ENCODE peak calls at places on chromosomes 4 and X, in five cellular contexts. One of them, this sample, is unnamed.

GRCh38 chr4:153931804-153932203 is 142.9 kb upstream of the SFRP2 start:
- DNase-seq in lower lobe of right lung: no peak
- DNase-seq in AG04450: no peak
- DNase-seq in psoas muscle: no peak
- DNase-seq in hepatocyte: peak
- DNase-seq in this sample: no peak

GRCh38 chrX:109301177-109301576 is 180.7 kb downstream of the GUCY2F start:
- DNase-seq in lower lobe of right lung: no peak
- DNase-seq in AG04450: no peak
- DNase-seq in hepatocyte: no peak
- DNase-seq in psoas muscle: no peak
- DNase-seq in this sample: no peak

GRCh38 chrX:100673397-100673953 is 29.5 kb downstream of the SRPX2 start:
- DNase-seq in lower lobe of right lung: no peak
- DNase-seq in psoas muscle: no peak
- DNase-seq in AG04450: peak
- DNase-seq in hepatocyte: no peak
- DNase-seq in this sample: peak

GRCh38 chr4:174697164-174697563 is 131.9 kb downstream of the GLRA3 start:
- DNase-seq in hepatocyte: no peak
- DNase-seq in AG04450: no peak
- DNase-seq in lower lobe of right lung: no peak
- DNase-seq in psoas muscle: no peak
- DNase-seq in this sample: no peak

GRCh38 chr4:8117278-8117682 is 41.3 kb downstream of the ABLIM2 start:
- DNase-seq in hepatocyte: peak
- DNase-seq in lower lobe of right lung: no peak
- DNase-seq in AG04450: no peak
- DNase-seq in psoas muscle: peak
- DNase-seq in this sample: peak

GRCh38 chrX:144566592-144566991 is 680.7 kb upstream of the SPANXN1 start:
- DNase-seq in lower lobe of right lung: no peak
- DNase-seq in psoas muscle: no peak
- DNase-seq in hepatocyte: no peak
- DNase-seq in AG04450: no peak
- DNase-seq in this sample: no peak

GRCh38 chr4:125985856-125986255 is 671.1 kb downstream of the FAT4 start:
- DNase-seq in psoas muscle: no peak
- DNase-seq in hepatocyte: no peak
- DNase-seq in AG04450: no peak
- DNase-seq in lower lobe of right lung: no peak
- DNase-seq in this sample: no peak

GRCh38 chr4:39745920-39746319 is 48.0 kb downstream of the UBE2K start:
- DNase-seq in lower lobe of right lung: no peak
- DNase-seq in psoas muscle: no peak
- DNase-seq in hepatocyte: no peak
- DNase-seq in AG04450: no peak
- DNase-seq in this sample: no peak

GRCh38 chrX:151359931-151360871 is 36.8 kb upstream of the VMA21 start:
- DNase-seq in AG04450: no peak
- DNase-seq in lower lobe of right lung: peak
- DNase-seq in psoas muscle: peak
- DNase-seq in hepatocyte: peak
- DNase-seq in this sample: no peak

DNA sequence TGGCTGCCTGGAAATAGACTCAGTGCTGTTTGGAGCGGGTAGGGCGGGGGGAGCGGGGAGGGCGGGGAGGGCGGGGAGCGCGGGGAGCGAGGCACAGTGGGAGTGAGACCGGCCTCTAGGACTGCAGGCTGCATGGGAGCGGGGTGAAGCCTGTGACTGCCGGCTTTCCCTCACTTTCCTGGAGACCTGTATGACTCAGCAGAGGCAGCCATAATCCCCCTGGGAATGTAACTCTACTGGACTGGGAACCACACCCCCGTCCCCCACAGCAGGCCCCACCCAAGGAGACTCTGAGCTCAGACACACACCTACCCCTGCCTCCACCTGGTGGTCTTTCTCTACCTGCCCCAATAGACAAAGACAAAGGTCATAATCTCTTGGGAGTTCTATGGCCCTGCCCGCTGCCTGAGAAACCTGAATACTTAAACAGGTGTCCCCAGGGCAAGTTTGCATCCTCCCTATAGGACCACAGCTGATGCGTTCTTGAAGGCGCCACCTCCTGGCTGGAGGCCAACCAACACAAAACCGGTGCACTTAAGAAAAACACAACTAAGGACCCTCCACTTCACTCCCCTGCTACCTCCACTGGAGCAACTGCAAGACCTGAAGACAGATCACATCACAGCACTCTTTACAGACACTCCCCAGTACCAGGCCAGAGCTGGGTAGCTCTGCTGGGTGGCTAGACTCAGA is 18.0 kb downstream of the HDAC8 start:
- DNase-seq in AG04450: no peak
- DNase-seq in lower lobe of right lung: no peak
- DNase-seq in psoas muscle: no peak
- DNase-seq in hepatocyte: peak
- DNase-seq in this sample: no peak
- H3K4me3 ChIP-seq in AG04450: no peak
- H3K4me3 ChIP-seq in lower lobe of right lung: no peak
- H3K4me3 ChIP-seq in psoas muscle: no peak
- H3K4me3 ChIP-seq in hepatocyte: no peak
- H3K4me3 ChIP-seq in this sample: no peak

DNA sequence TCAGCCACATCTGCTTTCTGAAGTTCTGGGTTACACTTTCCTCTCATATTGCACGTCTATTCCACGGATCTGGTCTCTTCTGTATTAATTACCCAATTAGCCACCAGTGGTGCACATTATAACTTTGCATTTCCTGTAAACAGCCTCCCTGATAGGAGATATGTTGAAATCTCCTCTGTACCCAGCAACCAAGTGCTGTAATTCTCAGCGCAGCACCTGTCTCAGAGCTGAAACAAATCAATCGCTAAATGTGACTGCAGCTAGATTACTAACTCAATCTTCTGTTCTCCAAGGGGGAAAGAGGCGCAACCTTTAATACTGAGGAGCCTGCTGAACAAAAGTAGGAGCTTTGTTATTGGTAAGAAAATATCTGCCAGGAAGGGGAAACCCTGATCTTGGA is 326.5 kb downstream of the SLITRK2 start:
- DNase-seq in hepatocyte: no peak
- DNase-seq in lower lobe of right lung: no peak
- DNase-seq in psoas muscle: no peak
- DNase-seq in AG04450: no peak
- DNase-seq in this sample: no peak
- H3K4me3 ChIP-seq in hepatocyte: no peak
- H3K4me3 ChIP-seq in lower lobe of right lung: no peak
- H3K4me3 ChIP-seq in psoas muscle: no peak
- H3K4me3 ChIP-seq in AG04450: no peak
- H3K4me3 ChIP-seq in this sample: no peak

GRCh38 chr4:131551306-131551705 is 1597.8 kb upstream of the PCDH10 start:
- DNase-seq in AG04450: no peak
- DNase-seq in hepatocyte: no peak
- DNase-seq in psoas muscle: no peak
- DNase-seq in lower lobe of right lung: no peak
- DNase-seq in this sample: no peak

DNA sequence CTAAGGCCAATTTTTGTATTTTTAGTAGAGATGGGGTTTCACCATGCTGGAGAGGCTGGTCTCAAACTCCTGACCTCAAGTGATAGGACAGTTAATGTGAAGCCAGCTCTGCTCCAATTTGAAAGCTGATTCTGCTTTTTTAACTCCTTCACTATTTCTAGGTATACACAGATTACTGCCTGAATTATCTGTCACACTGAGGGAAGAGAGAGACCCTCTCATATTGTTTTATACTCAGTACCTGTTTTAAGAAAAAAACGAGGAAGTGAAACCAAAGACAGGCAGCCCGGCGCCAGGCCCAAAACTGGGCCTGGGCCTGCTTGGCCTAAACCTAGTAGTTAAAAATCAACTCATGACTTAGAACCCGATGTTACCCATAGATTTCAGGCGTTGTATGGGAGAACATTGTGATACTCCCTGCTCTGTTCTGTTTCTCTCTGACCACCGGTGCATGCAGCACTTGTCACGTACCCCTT is 1601.5 kb upstream of the PCDH10 start:
- DNase-seq in AG04450: no peak
- DNase-seq in lower lobe of right lung: no peak
- DNase-seq in psoas muscle: no peak
- DNase-seq in hepatocyte: no peak
- DNase-seq in this sample: no peak
- H3K4me3 ChIP-seq in AG04450: no peak
- H3K4me3 ChIP-seq in lower lobe of right lung: no peak
- H3K4me3 ChIP-seq in psoas muscle: no peak
- H3K4me3 ChIP-seq in hepatocyte: no peak
- H3K4me3 ChIP-seq in this sample: no peak

DNA sequence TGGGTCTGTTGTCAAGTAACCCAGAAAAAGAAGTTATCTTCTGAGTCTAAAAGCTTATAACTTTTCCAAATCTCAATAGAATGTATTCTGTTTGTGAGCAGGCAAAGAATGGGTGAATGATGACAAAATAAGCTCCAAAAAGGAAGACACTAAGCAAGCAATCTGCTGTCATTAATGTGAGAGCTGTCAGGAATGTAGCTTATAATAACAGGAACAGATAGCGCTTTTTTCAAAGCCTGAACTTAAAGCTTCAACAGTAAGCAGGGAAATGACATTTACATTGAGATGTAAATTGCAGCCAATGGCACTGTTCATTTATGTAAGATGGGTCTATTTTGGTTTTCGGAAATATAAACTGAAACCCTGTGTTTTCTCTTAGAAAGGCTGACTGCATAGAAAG is 1005.9 kb downstream of the PDHA2 start:
- DNase-seq in hepatocyte: no peak
- DNase-seq in psoas muscle: no peak
- DNase-seq in lower lobe of right lung: no peak
- DNase-seq in AG04450: no peak
- DNase-seq in this sample: no peak
- H3K4me3 ChIP-seq in hepatocyte: no peak
- H3K4me3 ChIP-seq in psoas muscle: no peak
- H3K4me3 ChIP-seq in lower lobe of right lung: no peak
- H3K4me3 ChIP-seq in AG04450: no peak
- H3K4me3 ChIP-seq in this sample: no peak

DNA sequence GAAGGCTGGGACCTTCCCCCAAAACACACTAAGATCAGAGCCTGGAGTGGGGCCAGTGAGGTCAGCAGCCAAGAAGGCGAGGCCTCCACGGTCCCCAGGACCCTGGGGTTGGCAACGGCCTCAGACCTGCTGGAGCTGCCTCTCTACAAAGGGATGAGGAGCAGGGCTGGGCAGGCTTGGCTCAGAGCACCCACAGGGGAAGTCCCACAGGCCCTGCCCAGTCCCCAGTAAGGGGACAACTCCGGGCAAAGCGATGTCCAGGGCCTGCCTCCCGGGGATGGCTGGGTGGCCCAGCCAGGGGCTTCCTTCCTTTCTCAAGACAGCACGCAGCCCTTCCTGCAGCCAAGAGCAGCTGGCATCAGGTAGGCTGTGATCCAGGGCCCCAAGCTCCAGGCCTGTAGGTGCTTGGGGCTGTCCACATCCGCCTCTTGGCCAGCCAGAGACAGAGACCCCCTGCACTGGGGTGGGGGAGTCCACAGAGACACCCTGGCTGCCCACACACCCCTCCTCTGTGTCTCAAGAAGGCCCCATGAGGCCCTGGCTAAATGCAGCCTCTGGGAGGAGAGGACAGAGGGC is 5.7 kb downstream of the MXD4 start:
- DNase-seq in hepatocyte: no peak
- DNase-seq in AG04450: no peak
- DNase-seq in psoas muscle: peak
- DNase-seq in lower lobe of right lung: peak
- DNase-seq in this sample: no peak
- H3K4me3 ChIP-seq in hepatocyte: no peak
- H3K4me3 ChIP-seq in AG04450: no peak
- H3K4me3 ChIP-seq in psoas muscle: no peak
- H3K4me3 ChIP-seq in lower lobe of right lung: peak
- H3K4me3 ChIP-seq in this sample: no peak

DNA sequence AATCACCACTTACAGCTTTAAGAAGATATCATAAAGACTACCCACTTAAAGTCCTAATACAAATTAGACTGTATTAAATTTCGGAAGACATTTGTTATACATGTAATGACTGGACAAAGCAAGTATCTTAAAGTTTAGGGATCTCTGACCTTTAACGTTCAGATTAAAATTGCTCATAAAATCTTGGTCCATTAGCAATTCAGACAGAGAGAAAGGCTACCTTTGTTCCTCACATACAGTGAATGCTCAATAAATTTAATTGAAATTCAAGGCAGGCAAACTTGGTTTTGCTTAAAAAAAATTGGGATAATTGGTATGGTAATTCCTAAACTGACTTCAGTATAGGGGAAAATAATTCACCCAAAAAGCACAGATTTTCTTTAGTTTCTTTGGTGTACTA is 285.9 kb upstream of the EMCN start:
- DNase-seq in hepatocyte: no peak
- DNase-seq in lower lobe of right lung: no peak
- DNase-seq in AG04450: no peak
- DNase-seq in psoas muscle: no peak
- DNase-seq in this sample: no peak
- H3K4me3 ChIP-seq in hepatocyte: no peak
- H3K4me3 ChIP-seq in lower lobe of right lung: no peak
- H3K4me3 ChIP-seq in AG04450: no peak
- H3K4me3 ChIP-seq in psoas muscle: no peak
- H3K4me3 ChIP-seq in this sample: no peak

GRCh38 chr4:62208921-62209320 is 1008.8 kb downstream of the ADGRL3 start:
- DNase-seq in AG04450: no peak
- DNase-seq in psoas muscle: no peak
- DNase-seq in lower lobe of right lung: no peak
- DNase-seq in hepatocyte: no peak
- DNase-seq in this sample: no peak

GRCh38 chr4:62209757-62210156 is 1009.6 kb downstream of the ADGRL3 start:
- DNase-seq in AG04450: no peak
- DNase-seq in hepatocyte: no peak
- DNase-seq in psoas muscle: no peak
- DNase-seq in lower lobe of right lung: no peak
- DNase-seq in this sample: no peak

GRCh38 chr4:62204136-62204535 is 1004.0 kb downstream of the ADGRL3 start:
- DNase-seq in psoas muscle: no peak
- DNase-seq in lower lobe of right lung: no peak
- DNase-seq in AG04450: no peak
- DNase-seq in hepatocyte: no peak
- DNase-seq in this sample: no peak
- H3K4me3 ChIP-seq in psoas muscle: no peak
- H3K4me3 ChIP-seq in lower lobe of right lung: no peak
- H3K4me3 ChIP-seq in AG04450: no peak
- H3K4me3 ChIP-seq in hepatocyte: no peak
- H3K4me3 ChIP-seq in this sample: no peak

GRCh38 chr4:680091-680490 is 5.7 kb downstream of the MYL5 start:
- DNase-seq in psoas muscle: no peak
- DNase-seq in hepatocyte: no peak
- DNase-seq in AG04450: no peak
- DNase-seq in lower lobe of right lung: peak
- DNase-seq in this sample: no peak

GRCh38 chr4:679571-680083 is 5.3 kb downstream of the MYL5 start:
- DNase-seq in lower lobe of right lung: no peak
- DNase-seq in hepatocyte: no peak
- DNase-seq in psoas muscle: no peak
- DNase-seq in AG04450: no peak
- DNase-seq in this sample: no peak

GRCh38 chr4:680565-680930 is 6.2 kb downstream of the MYL5 start:
- DNase-seq in psoas muscle: no peak
- DNase-seq in hepatocyte: no peak
- DNase-seq in AG04450: no peak
- DNase-seq in lower lobe of right lung: no peak
- DNase-seq in this sample: no peak

GRCh38 chr4:681736-682451 is 7.1 kb downstream of the SLC49A3 start:
- DNase-seq in AG04450: no peak
- DNase-seq in lower lobe of right lung: peak
- DNase-seq in psoas muscle: no peak
- DNase-seq in hepatocyte: peak
- DNase-seq in this sample: no peak

GRCh38 chr4:680931-681645 is 6.7 kb downstream of the MYL5 start:
- DNase-seq in psoas muscle: peak
- DNase-seq in lower lobe of right lung: peak
- DNase-seq in hepatocyte: peak
- DNase-seq in AG04450: no peak
- DNase-seq in this sample: no peak
- H3K4me3 ChIP-seq in psoas muscle: peak
- H3K4me3 ChIP-seq in lower lobe of right lung: peak
- H3K4me3 ChIP-seq in hepatocyte: peak
- H3K4me3 ChIP-seq in AG04450: peak
- H3K4me3 ChIP-seq in this sample: peak